ENCODE peak calls at places on chromosomes 6 and 20, in six cellular contexts. One of them, this sample, is unnamed.

GRCh38 chr6:1499798-1500197 is 109.9 kb upstream of the FOXC1 start:
- DNase-seq in upper lobe of right lung: no peak
- DNase-seq in stimulated activated CD4-positive, alpha-beta T cell treated with anti-CD3 and anti-CD28 coated beads, Interleukin-15, amount 100 ng/mL, for 48 hours: no peak
- DNase-seq in colonic mucosa: no peak
- DNase-seq in transverse colon: no peak
- DNase-seq in tibial artery: no peak
- DNase-seq in this sample: no peak

GRCh38 chr6:163756079-163756478 is 341.6 kb downstream of the QKI start:
- DNase-seq in upper lobe of right lung: no peak
- DNase-seq in stimulated activated CD4-positive, alpha-beta T cell treated with anti-CD3 and anti-CD28 coated beads, Interleukin-15, amount 100 ng/mL, for 48 hours: no peak
- DNase-seq in colonic mucosa: no peak
- DNase-seq in transverse colon: peak; percentile 44
- DNase-seq in tibial artery: no peak
- DNase-seq in this sample: peak; percentile 58

GRCh38 chr20:37335642-37336368 is 10.1 kb upstream of the SRC start:
- DNase-seq in upper lobe of right lung: no peak
- DNase-seq in stimulated activated CD4-positive, alpha-beta T cell treated with anti-CD3 and anti-CD28 coated beads, Interleukin-15, amount 100 ng/mL, for 48 hours: no peak
- DNase-seq in colonic mucosa: no peak
- DNase-seq in transverse colon: peak; percentile 46
- DNase-seq in tibial artery: no peak
- DNase-seq in this sample: no peak

GRCh38 chr6:100188754-100189153 is 194.7 kb upstream of the MCHR2 start:
- DNase-seq in upper lobe of right lung: no peak
- DNase-seq in stimulated activated CD4-positive, alpha-beta T cell treated with anti-CD3 and anti-CD28 coated beads, Interleukin-15, amount 100 ng/mL, for 48 hours: no peak
- DNase-seq in colonic mucosa: no peak
- DNase-seq in transverse colon: no peak
- DNase-seq in tibial artery: no peak
- DNase-seq in this sample: no peak

GRCh38 chr6:33746036-33746600 is 587 bp downstream of the IP6K3 start:
- DNase-seq in upper lobe of right lung: no peak
- DNase-seq in stimulated activated CD4-positive, alpha-beta T cell treated with anti-CD3 and anti-CD28 coated beads, Interleukin-15, amount 100 ng/mL, for 48 hours: no peak
- DNase-seq in colonic mucosa: no peak
- DNase-seq in transverse colon: peak; percentile 58
- DNase-seq in tibial artery: peak; percentile 75
- DNase-seq in this sample: peak; percentile 63

GRCh38 chr6:53375851-53376250 is 27.1 kb upstream of the ELOVL5 start:
- DNase-seq in upper lobe of right lung: no peak
- DNase-seq in stimulated activated CD4-positive, alpha-beta T cell treated with anti-CD3 and anti-CD28 coated beads, Interleukin-15, amount 100 ng/mL, for 48 hours: no peak
- DNase-seq in colonic mucosa: no peak
- DNase-seq in transverse colon: no peak
- DNase-seq in tibial artery: no peak
- DNase-seq in this sample: peak; percentile 51

GRCh38 chr6:44275749-44276648 is 5.7 kb downstream of the TMEM151B start:
- DNase-seq in upper lobe of right lung: no peak
- DNase-seq in stimulated activated CD4-positive, alpha-beta T cell treated with anti-CD3 and anti-CD28 coated beads, Interleukin-15, amount 100 ng/mL, for 48 hours: no peak
- DNase-seq in colonic mucosa: no peak
- DNase-seq in transverse colon: no peak
- DNase-seq in tibial artery: no peak
- DNase-seq in this sample: no peak

GRCh38 chr20:63542031-63542559 is 4.9 kb upstream of the PTK6 start:
- DNase-seq in upper lobe of right lung: no peak
- DNase-seq in stimulated activated CD4-positive, alpha-beta T cell treated with anti-CD3 and anti-CD28 coated beads, Interleukin-15, amount 100 ng/mL, for 48 hours: no peak
- DNase-seq in colonic mucosa: no peak
- DNase-seq in transverse colon: peak; percentile 79
- DNase-seq in tibial artery: no peak
- DNase-seq in this sample: no peak

GRCh38 chr6:21587182-21587924 is 6.2 kb upstream of the SOX4 start:
- DNase-seq in upper lobe of right lung: peak; percentile 84
- DNase-seq in stimulated activated CD4-positive, alpha-beta T cell treated with anti-CD3 and anti-CD28 coated beads, Interleukin-15, amount 100 ng/mL, for 48 hours: no peak
- DNase-seq in colonic mucosa: peak; percentile 70
- DNase-seq in transverse colon: peak; percentile 72
- DNase-seq in tibial artery: peak; percentile 77
- DNase-seq in this sample: peak; percentile 76

GRCh38 chr6:31689249-31690110 is 8.6 kb upstream of the LY6G5C start:
- DNase-seq in upper lobe of right lung: no peak
- DNase-seq in stimulated activated CD4-positive, alpha-beta T cell treated with anti-CD3 and anti-CD28 coated beads, Interleukin-15, amount 100 ng/mL, for 48 hours: no peak
- DNase-seq in colonic mucosa: no peak
- DNase-seq in transverse colon: no peak
- DNase-seq in tibial artery: no peak
- DNase-seq in this sample: no peak

GRCh38 chr6:4608361-4609115 is 167.7 kb upstream of the CDYL start:
- DNase-seq in upper lobe of right lung: no peak
- DNase-seq in stimulated activated CD4-positive, alpha-beta T cell treated with anti-CD3 and anti-CD28 coated beads, Interleukin-15, amount 100 ng/mL, for 48 hours: no peak
- DNase-seq in colonic mucosa: no peak
- DNase-seq in transverse colon: no peak
- DNase-seq in tibial artery: no peak
- DNase-seq in this sample: no peak